ENCODE peak calls at places on chromosomes 7 and 10, in seven cellular contexts. One of them, this sample, is unnamed.

GRCh38 chr7:137932881-137933269 is 69.0 kb downstream of the CREB3L2 start:
- DNase-seq in naive thymus-derived CD8-positive, alpha-beta T cell: no peak
- DNase-seq in stimulated activated CD4-positive, alpha-beta T cell treated with anti-CD3 and anti-CD28 coated beads, Interleukin-12 subunit alpha, Interleukin-12 subunit beta, amount 100 ng/mL, for 4 hours: no peak
- DNase-seq in AG04449: no peak
- DNase-seq in neuronal stem cell: no peak
- DNase-seq in aorta: no peak
- DNase-seq in NCI-H2081 treated with DMSO at 0.1 percent for 48 hours: no peak
- DNase-seq in this sample: no peak

GRCh38 chr10:44298713-44299112 is 86.2 kb downstream of the CXCL12 start:
- DNase-seq in naive thymus-derived CD8-positive, alpha-beta T cell: no peak
- DNase-seq in stimulated activated CD4-positive, alpha-beta T cell treated with anti-CD3 and anti-CD28 coated beads, Interleukin-12 subunit alpha, Interleukin-12 subunit beta, amount 100 ng/mL, for 4 hours: no peak
- DNase-seq in AG04449: no peak
- DNase-seq in neuronal stem cell: no peak
- DNase-seq in aorta: no peak
- DNase-seq in NCI-H2081 treated with DMSO at 0.1 percent for 48 hours: no peak
- DNase-seq in this sample: no peak

GRCh38 chr7:19747740-19748339 is 25.6 kb downstream of the TMEM196 start:
- DNase-seq in naive thymus-derived CD8-positive, alpha-beta T cell: no peak
- DNase-seq in stimulated activated CD4-positive, alpha-beta T cell treated with anti-CD3 and anti-CD28 coated beads, Interleukin-12 subunit alpha, Interleukin-12 subunit beta, amount 100 ng/mL, for 4 hours: no peak
- DNase-seq in AG04449: no peak
- DNase-seq in neuronal stem cell: peak
- DNase-seq in aorta: no peak
- DNase-seq in NCI-H2081 treated with DMSO at 0.1 percent for 48 hours: peak
- DNase-seq in this sample: no peak

GRCh38 chr10:46539596-46540411 is 16.7 kb downstream of the GPRIN2 start:
- DNase-seq in naive thymus-derived CD8-positive, alpha-beta T cell: no peak
- DNase-seq in stimulated activated CD4-positive, alpha-beta T cell treated with anti-CD3 and anti-CD28 coated beads, Interleukin-12 subunit alpha, Interleukin-12 subunit beta, amount 100 ng/mL, for 4 hours: no peak
- DNase-seq in AG04449: no peak
- DNase-seq in neuronal stem cell: no peak
- DNase-seq in aorta: no peak
- DNase-seq in NCI-H2081 treated with DMSO at 0.1 percent for 48 hours: no peak
- DNase-seq in this sample: no peak

GRCh38 chr7:92840309-92840708 is 3.9 kb upstream of the CDK6 start:
- DNase-seq in naive thymus-derived CD8-positive, alpha-beta T cell: no peak
- DNase-seq in stimulated activated CD4-positive, alpha-beta T cell treated with anti-CD3 and anti-CD28 coated beads, Interleukin-12 subunit alpha, Interleukin-12 subunit beta, amount 100 ng/mL, for 4 hours: no peak
- DNase-seq in AG04449: no peak
- DNase-seq in neuronal stem cell: no peak
- DNase-seq in aorta: no peak
- DNase-seq in NCI-H2081 treated with DMSO at 0.1 percent for 48 hours: no peak
- DNase-seq in this sample: no peak

GRCh38 chr7:75966209-75966961 is 28.0 kb downstream of the TMEM120A start:
- DNase-seq in naive thymus-derived CD8-positive, alpha-beta T cell: no peak
- DNase-seq in stimulated activated CD4-positive, alpha-beta T cell treated with anti-CD3 and anti-CD28 coated beads, Interleukin-12 subunit alpha, Interleukin-12 subunit beta, amount 100 ng/mL, for 4 hours: no peak
- DNase-seq in AG04449: no peak
- DNase-seq in neuronal stem cell: no peak
- DNase-seq in aorta: peak
- DNase-seq in NCI-H2081 treated with DMSO at 0.1 percent for 48 hours: no peak
- DNase-seq in this sample: no peak

GRCh38 chr7:37323912-37324430 is 124.7 kb downstream of the ELMO1 start:
- DNase-seq in naive thymus-derived CD8-positive, alpha-beta T cell: no peak
- DNase-seq in stimulated activated CD4-positive, alpha-beta T cell treated with anti-CD3 and anti-CD28 coated beads, Interleukin-12 subunit alpha, Interleukin-12 subunit beta, amount 100 ng/mL, for 4 hours: no peak
- DNase-seq in AG04449: no peak
- DNase-seq in neuronal stem cell: no peak
- DNase-seq in aorta: no peak
- DNase-seq in NCI-H2081 treated with DMSO at 0.1 percent for 48 hours: no peak
- DNase-seq in this sample: no peak

GRCh38 chr10:128695931-128696330 is 569.7 kb upstream of the MKI67 start:
- DNase-seq in naive thymus-derived CD8-positive, alpha-beta T cell: no peak
- DNase-seq in stimulated activated CD4-positive, alpha-beta T cell treated with anti-CD3 and anti-CD28 coated beads, Interleukin-12 subunit alpha, Interleukin-12 subunit beta, amount 100 ng/mL, for 4 hours: no peak
- DNase-seq in AG04449: no peak
- DNase-seq in neuronal stem cell: no peak
- DNase-seq in aorta: no peak
- DNase-seq in NCI-H2081 treated with DMSO at 0.1 percent for 48 hours: no peak
- DNase-seq in this sample: no peak

GRCh38 chr7:135147899-135148721 is at the start of gene TMEM140:
- DNase-seq in naive thymus-derived CD8-positive, alpha-beta T cell: peak
- DNase-seq in stimulated activated CD4-positive, alpha-beta T cell treated with anti-CD3 and anti-CD28 coated beads, Interleukin-12 subunit alpha, Interleukin-12 subunit beta, amount 100 ng/mL, for 4 hours: no peak
- DNase-seq in AG04449: no peak
- DNase-seq in neuronal stem cell: no peak
- DNase-seq in aorta: no peak
- DNase-seq in NCI-H2081 treated with DMSO at 0.1 percent for 48 hours: no peak
- DNase-seq in this sample: no peak

GRCh38 chr7:12389089-12389700 is 14.5 kb downstream of the VWDE start:
- DNase-seq in naive thymus-derived CD8-positive, alpha-beta T cell: peak
- DNase-seq in stimulated activated CD4-positive, alpha-beta T cell treated with anti-CD3 and anti-CD28 coated beads, Interleukin-12 subunit alpha, Interleukin-12 subunit beta, amount 100 ng/mL, for 4 hours: no peak
- DNase-seq in AG04449: peak
- DNase-seq in neuronal stem cell: peak
- DNase-seq in aorta: no peak
- DNase-seq in NCI-H2081 treated with DMSO at 0.1 percent for 48 hours: peak
- DNase-seq in this sample: no peak

GRCh38 chr10:131312261-131312801 is 810 bp upstream of the TCERG1L start:
- DNase-seq in naive thymus-derived CD8-positive, alpha-beta T cell: no peak
- DNase-seq in stimulated activated CD4-positive, alpha-beta T cell treated with anti-CD3 and anti-CD28 coated beads, Interleukin-12 subunit alpha, Interleukin-12 subunit beta, amount 100 ng/mL, for 4 hours: no peak
- DNase-seq in AG04449: no peak
- DNase-seq in neuronal stem cell: peak
- DNase-seq in aorta: peak
- DNase-seq in NCI-H2081 treated with DMSO at 0.1 percent for 48 hours: no peak
- DNase-seq in this sample: no peak

GRCh38 chr7:24572421-24573007 is 738 bp upstream of the PALS2 start:
- DNase-seq in naive thymus-derived CD8-positive, alpha-beta T cell: no peak
- DNase-seq in stimulated activated CD4-positive, alpha-beta T cell treated with anti-CD3 and anti-CD28 coated beads, Interleukin-12 subunit alpha, Interleukin-12 subunit beta, amount 100 ng/mL, for 4 hours: no peak
- DNase-seq in AG04449: no peak
- DNase-seq in neuronal stem cell: no peak
- DNase-seq in aorta: peak
- DNase-seq in NCI-H2081 treated with DMSO at 0.1 percent for 48 hours: no peak
- DNase-seq in this sample: no peak

GRCh38 chr10:70619271-70620019 is 16.9 kb upstream of the PRF1 start:
- DNase-seq in naive thymus-derived CD8-positive, alpha-beta T cell: no peak
- DNase-seq in stimulated activated CD4-positive, alpha-beta T cell treated with anti-CD3 and anti-CD28 coated beads, Interleukin-12 subunit alpha, Interleukin-12 subunit beta, amount 100 ng/mL, for 4 hours: no peak
- DNase-seq in AG04449: no peak
- DNase-seq in neuronal stem cell: no peak
- DNase-seq in aorta: no peak
- DNase-seq in NCI-H2081 treated with DMSO at 0.1 percent for 48 hours: no peak
- DNase-seq in this sample: no peak

GRCh38 chr7:16816820-16817219 is 12.0 kb upstream of the AGR2 start:
- DNase-seq in naive thymus-derived CD8-positive, alpha-beta T cell: no peak
- DNase-seq in stimulated activated CD4-positive, alpha-beta T cell treated with anti-CD3 and anti-CD28 coated beads, Interleukin-12 subunit alpha, Interleukin-12 subunit beta, amount 100 ng/mL, for 4 hours: no peak
- DNase-seq in AG04449: no peak
- DNase-seq in neuronal stem cell: no peak
- DNase-seq in aorta: no peak
- DNase-seq in NCI-H2081 treated with DMSO at 0.1 percent for 48 hours: no peak
- DNase-seq in this sample: no peak

This sample was measured in GM12891.